ENCODE peak calls at places on chromosomes 3 and 15, in four cellular contexts. L is A549, I is heart right ventricle, E is astrocyte of the cerebellum. B is an unnamed sample.

GRCh38 chr3:117853923-117854322 is 1144.3 kb downstream of the TUSC7 start:
- DNase-seq in L (peak; percentile 81), I (no peak), E (peak; percentile 5), B (no peak)

GRCh38 chr3:145801699-145802098 is 359.3 kb downstream of the PLOD2 start:
- DNase-seq in L (no peak), I (no peak), E (no peak), B (no peak)

GRCh38 chr15:71149645-71150557 is 34.6 kb downstream of the THSD4 start:
- DNase-seq in L (no peak), I (peak; percentile 74), E (no peak), B (no peak)

GRCh38 chr15:35305906-35306305 is 220.8 kb upstream of the NANOGP8 start:
- DNase-seq in L (no peak), I (no peak), E (peak; percentile 28), B (peak; percentile 70)

GRCh38 chr15:34773013-34773412 is 18.2 kb upstream of the GJD2 start:
- DNase-seq in L (no peak), I (no peak), E (no peak), B (no peak)

GRCh38 chr3:143443851-143444331 is 324.3 kb downstream of the CHST2 start:
- DNase-seq in L (peak; percentile 80), I (peak; percentile 85), E (peak; percentile 90), B (peak; percentile 85)

GRCh38 chr3:113245775-113246174 is 34.4 kb downstream of the BOC start:
- DNase-seq in L (no peak), I (peak; percentile 67), E (no peak), B (no peak)

GRCh38 chr15:64651573-64652260 is 123.7 kb downstream of the RBPMS2 start:
- DNase-seq in L (no peak), I (no peak), E (no peak), B (no peak)

GRCh38 chr3:128054363-128054762 is 2.1 kb downstream of the SEC61A1 start:
- DNase-seq in L (no peak), I (no peak), E (no peak), B (peak; percentile 14)

GRCh38 chr15:100778831-100779288 is 100.8 kb upstream of the ALDH1A3 start:
- DNase-seq in L (no peak), I (peak; percentile 13), E (no peak), B (no peak)

GRCh38 chr3:112519424-112520001 is 20.2 kb upstream of the BTLA start:
- DNase-seq in L (peak; percentile 50), I (peak; percentile 55), E (peak; percentile 72), B (peak; percentile 40)

GRCh38 chr15:100999369-100999768 is 80.2 kb downstream of the LRRK1 start:
- DNase-seq in L (no peak), I (no peak), E (no peak), B (no peak)

GRCh38 chr3:126132751-126133511 is 47.5 kb downstream of the ALDH1L1 start:
- DNase-seq in L (peak; percentile 13), I (peak; percentile 1), E (no peak), B (no peak)

GRCh38 chr3:48695113-48695753 is 9.5 kb upstream of the NCKIPSD start:
- DNase-seq in L (no peak), I (peak; percentile 62), E (no peak), B (no peak)

GRCh38 chr3:128051459-128051836 is 789 bp upstream of the SEC61A1 start:
- DNase-seq in L (peak; percentile 18), I (no peak), E (no peak), B (no peak)

GRCh38 chr15:38202356-38202755 is 50.3 kb upstream of the SPRED1 start:
- DNase-seq in L (no peak), I (no peak), E (no peak), B (no peak)

GRCh38 chr15:60757831-60758570 is 279.1 kb upstream of the ICE2 start:
- DNase-seq in L (no peak), I (no peak), E (no peak), B (no peak)

GRCh38 chr3:186280737-186281136 is 81.3 kb downstream of the DGKG start:
- DNase-seq in L (no peak), I (no peak), E (no peak), B (no peak)

GRCh38 chr3:2156244-2156847 is 57.7 kb downstream of the CNTN4 start:
- DNase-seq in L (peak; percentile 6), I (no peak), E (no peak), B (no peak)

GRCh38 chr3:107701299-107701698 is 178.5 kb downstream of the BBX start:
- DNase-seq in L (no peak), I (no peak), E (no peak), B (no peak)

GRCh38 chr15:32706704-32707103 is 11.1 kb upstream of the GREM1 start:
- DNase-seq in L (no peak), I (no peak), E (no peak), B (no peak)

GRCh38 chr3:28053759-28054158 is 187.7 kb upstream of the CMC1 start:
- DNase-seq in L (peak; percentile 20), I (no peak), E (no peak), B (peak; percentile 16)

GRCh38 chr15:101326462-101327146 is 31.6 kb upstream of the SNRPA1 start:
- DNase-seq in L (no peak), I (no peak), E (no peak), B (no peak)

GRCh38 chr15:63322541-63322940 is 45.1 kb downstream of the APH1B start:
- DNase-seq in L (no peak), I (peak; percentile 26), E (peak; percentile 16), B (peak; percentile 14)

GRCh38 chr3:162719684-162720341 is 1223.2 kb downstream of the OTOL1 start:
- DNase-seq in L (peak; percentile 21), I (no peak), E (peak; percentile 89), B (peak; percentile 76)

GRCh38 chr15:65303687-65304392 is 637 bp upstream of the RNU5B-1 start:
- DNase-seq in L (no peak), I (peak; percentile 56), E (no peak), B (no peak)

GRCh38 chr3:126338796-126339241 is 18.4 kb downstream of the KLF15 start:
- DNase-seq in L (no peak), I (no peak), E (no peak), B (no peak)

GRCh38 chr3:159724627-159725026 is 264.0 kb upstream of the IL12A start:
- DNase-seq in L (no peak), I (no peak), E (no peak), B (no peak)

GRCh38 chr15:100468265-100468664 is 60.5 kb downstream of the CERS3 start:
- DNase-seq in L (no peak), I (no peak), E (no peak), B (no peak)

GRCh38 chr15:40500584-40501330 is 30.0 kb downstream of the CHST14 start:
- DNase-seq in L (no peak), I (no peak), E (no peak), B (no peak)

GRCh38 chr3:141373232-141373631 is 4.9 kb downstream of the ZBTB38 start:
- DNase-seq in L (no peak), I (no peak), E (no peak), B (no peak)

GRCh38 chr3:158102660-158103085 is 3.5 kb downstream of the SHOX2 start:
- DNase-seq in L (no peak), I (no peak), E (no peak), B (no peak)

GRCh38 chr15:76470691-76471090 is 134.1 kb downstream of the ISL2 start:
- DNase-seq in L (no peak), I (no peak), E (peak; percentile 76), B (no peak)

GRCh38 chr3:116018651-116019050 is 395.3 kb downstream of the GAP43 start:
- DNase-seq in L (no peak), I (no peak), E (no peak), B (no peak)

GRCh38 chr15:101446527-101447167 is 42.9 kb downstream of the PCSK6 start:
- DNase-seq in L (no peak), I (no peak), E (no peak), B (no peak)

GRCh38 chr3:39178553-39178952 is 13.8 kb downstream of the XIRP1 start:
- DNase-seq in L (no peak), I (peak; percentile 32), E (no peak), B (no peak)

GRCh38 chr15:31551323-31551722 is 224.7 kb downstream of the KLF13 start:
- DNase-seq in L (no peak), I (no peak), E (no peak), B (no peak)

GRCh38 chr15:52086001-52086786 is 26.4 kb downstream of the BCL2L10 start:
- DNase-seq in L (no peak), I (no peak), E (no peak), B (no peak)

GRCh38 chr15:89400121-89400996 is 65.7 kb upstream of the POLG start:
- DNase-seq in L (peak; percentile 58), I (no peak), E (no peak), B (no peak)
- H3K4me3 ChIP-seq in L (peak overlapping the region; percentile 79), I (peak overlapping the region; percentile 52), E (peak overlapping the region; percentile 27), B (no peak overlapping the region)

GRCh38 chr3:8503871-8504610 is 2.4 kb downstream of the LMCD1 start:
- DNase-seq in L (no peak), I (no peak), E (no peak), B (no peak)
- TF ChIP-seq CTCF in L (no peak), I (no peak), E (no peak), B (no peak)

DNA sequence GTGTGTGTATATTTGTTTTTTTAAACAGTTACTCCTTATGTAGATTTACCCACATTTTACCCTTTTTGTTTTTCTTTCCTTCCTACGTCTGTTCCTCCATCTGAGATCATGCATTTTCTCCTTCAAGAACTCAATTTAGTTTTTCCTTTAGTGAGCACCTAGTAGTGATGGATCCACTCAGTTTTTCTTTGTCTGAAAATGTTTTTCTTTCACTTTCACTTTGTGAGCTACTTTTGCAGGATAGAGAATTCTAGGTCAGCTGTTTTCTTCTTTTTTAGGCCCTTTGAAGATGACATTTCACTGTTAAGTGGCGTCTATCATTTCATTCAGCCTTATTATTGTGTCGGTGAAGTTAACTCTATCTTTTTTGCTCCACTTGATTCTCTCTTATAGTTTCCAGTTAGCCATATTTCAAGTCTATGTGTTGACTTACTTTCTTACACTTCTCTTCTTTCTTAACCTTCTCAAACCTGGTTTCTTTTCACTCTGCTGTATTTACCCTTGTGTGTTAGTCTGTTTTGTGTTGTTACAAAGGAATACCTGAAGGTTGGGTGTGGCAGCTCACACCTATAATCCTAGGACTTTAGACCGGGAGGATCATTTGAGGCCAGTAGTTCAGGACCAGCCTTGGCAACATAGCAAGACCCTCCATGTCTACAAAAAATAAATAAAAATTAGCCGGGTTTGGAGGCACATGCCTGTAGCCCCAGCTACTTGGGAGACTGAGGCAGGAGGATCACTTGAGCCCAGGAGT is 55.8 kb downstream of the PRKCI start:
- DNase-seq in L (no peak), I (no peak), E (no peak), B (no peak)
- H3K4me3 ChIP-seq in L (no peak overlapping the region), I (no peak overlapping the region), E (no peak overlapping the region), B (no peak overlapping the region)

GRCh38 chr3:123375014-123375940 is 73.6 kb downstream of the ADCY5 start:
- DNase-seq in L (no peak), I (peak; percentile 48), E (no peak), B (no peak)
- TF ChIP-seq CTCF in L (no peak), I (no peak), E (peak; percentile 2), B (no peak)

DNA sequence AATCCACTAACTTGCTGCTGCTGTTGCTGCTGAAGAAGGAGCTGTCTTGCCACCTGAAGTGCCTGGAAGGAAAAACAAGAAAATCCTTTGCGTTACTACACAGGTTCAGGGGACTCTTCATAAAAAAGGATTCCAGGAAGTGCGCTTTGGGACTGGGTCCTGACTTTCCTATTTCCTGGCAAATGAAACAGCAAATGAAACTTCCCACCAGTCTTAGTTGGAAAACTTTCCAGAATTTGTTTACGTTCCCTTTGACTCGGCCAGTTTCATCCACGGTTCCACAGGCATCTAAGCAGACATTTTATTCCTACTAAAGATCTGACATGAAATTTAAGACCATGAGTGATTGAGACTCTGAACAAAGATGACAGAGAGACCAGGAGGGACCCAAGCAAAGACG is 471.0 kb downstream of the FOXP1 start:
- DNase-seq in L (no peak), I (no peak), E (no peak), B (no peak)
- H3K4me3 ChIP-seq in L (no peak overlapping the region), I (no peak overlapping the region), E (no peak overlapping the region), B (no peak overlapping the region)

GRCh38 chr3:33980252-33980651 is 181.8 kb downstream of the PDCD6IP start:
- DNase-seq in L (peak; percentile 89), I (no peak), E (peak; percentile 44), B (peak; percentile 84)
- TF ChIP-seq CTCF in L (peak; percentile 93), I (peak; percentile 12), E (peak; percentile 76), B (peak; percentile 75)

B was measured in AG04449.